ENCODE peak calls at places on chromosomes 6 and 20, in eight cellular contexts. P is Daoy; O is brain microvascular endothelial cell; N is cardiac fibroblast; R is DMS 273 treated with DMSO at 0.1 percent for 48 hours; E is psoas muscle; I is central memory CD4-positive, alpha-beta T cell; V is BE2C. S is an unnamed sample.

GRCh38 chr6:43695967-43696291 is 8.3 kb upstream of the MRPS18A start:
- DNase-seq in P (no peak), O (no peak), N (no peak), R (no peak), E (no peak), I (no peak), V (no peak), S (no peak)

GRCh38 chr6:5446362-5447075 is 185.2 kb downstream of the FARS2 start:
- DNase-seq in P (peak), O (peak), N (no peak), R (no peak), E (no peak), I (no peak), V (no peak), S (no peak)

GRCh38 chr6:19086480-19086879 is 699.3 kb downstream of the RNF144B start:
- DNase-seq in P (no peak), O (no peak), N (no peak), R (no peak), E (no peak), I (no peak), V (no peak), S (no peak)

GRCh38 chr6:118317581-118318563 is 230.2 kb upstream of the PLN start:
- DNase-seq in P (no peak), O (peak), N (peak), R (no peak), E (no peak), I (no peak), V (no peak), S (no peak)

GRCh38 chr6:165729307-165729936 is 66.4 kb upstream of the PDE10A start:
- DNase-seq in P (no peak), O (peak), N (peak), R (no peak), E (no peak), I (no peak), V (peak), S (peak)

GRCh38 chr6:14265049-14266021 is 147.8 kb downstream of the CD83 start:
- DNase-seq in P (no peak), O (no peak), N (no peak), R (no peak), E (no peak), I (no peak), V (peak), S (peak)

GRCh38 chr6:34035704-34036356 is 110.1 kb downstream of the GRM4 start:
- DNase-seq in P (no peak), O (no peak), N (no peak), R (no peak), E (no peak), I (no peak), V (no peak), S (no peak)

GRCh38 chr6:13453771-13454251 is 33.6 kb downstream of the GFOD1 start:
- DNase-seq in P (peak), O (peak), N (no peak), R (no peak), E (no peak), I (peak), V (peak), S (peak)

GRCh38 chr6:147578883-147579282 is 70.4 kb downstream of the SAMD5 start:
- DNase-seq in P (no peak), O (no peak), N (no peak), R (no peak), E (no peak), I (no peak), V (no peak), S (no peak)

GRCh38 chr6:22333802-22334201 is 37.0 kb upstream of the PRL start:
- DNase-seq in P (no peak), O (peak), N (no peak), R (no peak), E (no peak), I (no peak), V (no peak), S (no peak)

GRCh38 chr6:26195376-26195923 is 108.2 kb downstream of the HFE start:
- DNase-seq in P (peak), O (peak), N (peak), R (no peak), E (peak), I (peak), V (peak), S (no peak)

GRCh38 chr6:152305672-152306071 is 331.5 kb downstream of the SYNE1 start:
- DNase-seq in P (no peak), O (no peak), N (no peak), R (no peak), E (no peak), I (no peak), V (no peak), S (no peak)

GRCh38 chr6:106702046-106702445 is 72.7 kb downstream of the QRSL1 start:
- DNase-seq in P (no peak), O (no peak), N (no peak), R (no peak), E (no peak), I (no peak), V (no peak), S (no peak)

GRCh38 chr6:144033816-144034540 is 25.9 kb upstream of the PLAGL1 start:
- DNase-seq in P (peak), O (peak), N (peak), R (no peak), E (no peak), I (no peak), V (no peak), S (no peak)

GRCh38 chr20:46552460-46553420 is 2.3 kb upstream of the OCSTAMP start:
- DNase-seq in P (peak), O (no peak), N (no peak), R (no peak), E (no peak), I (no peak), V (no peak), S (no peak)

GRCh38 chr20:52048365-52048764 is 143.2 kb downstream of the ZFP64 start:
- DNase-seq in P (no peak), O (no peak), N (no peak), R (no peak), E (no peak), I (no peak), V (no peak), S (no peak)

GRCh38 chr20:33209789-33210188 is 7.4 kb upstream of the BPIFA3 start:
- DNase-seq in P (peak), O (peak), N (peak), R (no peak), E (peak), I (peak), V (peak), S (no peak)

GRCh38 chr6:156395276-156395675 is 381.9 kb upstream of the ARID1B start:
- DNase-seq in P (no peak), O (no peak), N (no peak), R (no peak), E (no peak), I (peak), V (no peak), S (no peak)

GRCh38 chr6:158663465-158664167 is 13.8 kb downstream of the SYTL3 start:
- DNase-seq in P (no peak), O (no peak), N (no peak), R (no peak), E (no peak), I (no peak), V (no peak), S (peak)

GRCh38 chr6:6319947-6320811 is at the start of gene F13A1:
- DNase-seq in P (no peak), O (no peak), N (no peak), R (no peak), E (peak), I (no peak), V (no peak), S (peak)

GRCh38 chr6:159640322-159640721 is 52.7 kb downstream of the SOD2 start:
- DNase-seq in P (no peak), O (no peak), N (no peak), R (no peak), E (no peak), I (no peak), V (no peak), S (no peak)

GRCh38 chr6:72365773-72366172 is 256.1 kb upstream of the KCNQ5 start:
- DNase-seq in P (no peak), O (no peak), N (no peak), R (no peak), E (no peak), I (no peak), V (no peak), S (no peak)

GRCh38 chr6:24551139-24551538 is 56.4 kb downstream of the ALDH5A1 start:
- DNase-seq in P (no peak), O (no peak), N (no peak), R (no peak), E (no peak), I (no peak), V (no peak), S (no peak)

GRCh38 chr6:7691675-7692452 is 34.0 kb upstream of the BMP6 start:
- DNase-seq in P (peak), O (peak), N (peak), R (no peak), E (peak), I (no peak), V (no peak), S (no peak)

GRCh38 chr6:69729870-69730449 is 66.8 kb downstream of the LMBRD1 start:
- DNase-seq in P (no peak), O (no peak), N (peak), R (peak), E (no peak), I (no peak), V (no peak), S (peak)

GRCh38 chr6:123316733-123317323 is 319.9 kb downstream of the TRDN start:
- DNase-seq in P (no peak), O (no peak), N (peak), R (no peak), E (no peak), I (no peak), V (no peak), S (peak)

GRCh38 chr6:152423216-152424103 is 213.7 kb downstream of the SYNE1 start:
- DNase-seq in P (no peak), O (no peak), N (no peak), R (no peak), E (no peak), I (no peak), V (no peak), S (peak)

GRCh38 chr6:135506270-135506997 is 8.9 kb upstream of the AHI1 start:
- DNase-seq in P (peak), O (peak), N (peak), R (peak), E (no peak), I (peak), V (no peak), S (peak)

GRCh38 chr6:24931752-24932691 is 3.7 kb downstream of the RIPOR2 start:
- DNase-seq in P (no peak), O (no peak), N (peak), R (no peak), E (no peak), I (peak), V (no peak), S (no peak)

S was measured in NCI-H524.